ENCODE peak calls at places on chromosomes 11 and 22, in six cellular contexts. One of them, this sample, is unnamed.

GRCh38 chr11:117794144-117794543 is 2.9 kb downstream of the DSCAML1 start:
- DNase-seq in foreskin keratinocyte: no peak
- DNase-seq in SK-N-SH: no peak
- DNase-seq in cardiac muscle cell: no peak
- DNase-seq in body of pancreas: no peak
- DNase-seq in brain microvascular endothelial cell: no peak
- DNase-seq in this sample: no peak

GRCh38 chr11:4704054-4704789 is at the start of gene MMP26:
- DNase-seq in body of pancreas: peak; percentile 21
- DNase-seq in cardiac muscle cell: no peak
- DNase-seq in brain microvascular endothelial cell: no peak
- DNase-seq in foreskin keratinocyte: no peak
- DNase-seq in SK-N-SH: no peak
- DNase-seq in this sample: no peak

GRCh38 chr11:78929906-78930220 is 355.2 kb upstream of the NARS2 start:
- DNase-seq in SK-N-SH: no peak
- DNase-seq in foreskin keratinocyte: no peak
- DNase-seq in brain microvascular endothelial cell: no peak
- DNase-seq in body of pancreas: no peak
- DNase-seq in cardiac muscle cell: no peak
- DNase-seq in this sample: no peak

GRCh38 chr11:123062892-123063395 is 1.0 kb upstream of the HSPA8 start:
- DNase-seq in SK-N-SH: no peak
- DNase-seq in foreskin keratinocyte: peak; percentile 36
- DNase-seq in brain microvascular endothelial cell: peak; percentile 28
- DNase-seq in cardiac muscle cell: peak; percentile 52
- DNase-seq in body of pancreas: no peak
- DNase-seq in this sample: no peak

GRCh38 chr11:107999759-108000455 is 8.8 kb upstream of the CUL5 start:
- DNase-seq in SK-N-SH: peak; percentile 56
- DNase-seq in brain microvascular endothelial cell: peak; percentile 21
- DNase-seq in foreskin keratinocyte: no peak
- DNase-seq in body of pancreas: no peak
- DNase-seq in cardiac muscle cell: peak; percentile 84
- DNase-seq in this sample: peak; percentile 23

GRCh38 chr22:36839356-36840073 is 21.3 kb upstream of the NCF4 start:
- DNase-seq in cardiac muscle cell: no peak
- DNase-seq in brain microvascular endothelial cell: no peak
- DNase-seq in body of pancreas: no peak
- DNase-seq in foreskin keratinocyte: peak; percentile 48
- DNase-seq in SK-N-SH: no peak
- DNase-seq in this sample: no peak

GRCh38 chr22:47165998-47166397 is 403.5 kb downstream of the TBC1D22A start:
- DNase-seq in foreskin keratinocyte: no peak
- DNase-seq in SK-N-SH: no peak
- DNase-seq in body of pancreas: peak; percentile 7
- DNase-seq in brain microvascular endothelial cell: no peak
- DNase-seq in cardiac muscle cell: no peak
- DNase-seq in this sample: no peak

GRCh38 chr11:35178862-35179261 is 39.9 kb downstream of the CD44 start:
- DNase-seq in SK-N-SH: no peak
- DNase-seq in body of pancreas: no peak
- DNase-seq in brain microvascular endothelial cell: no peak
- DNase-seq in cardiac muscle cell: no peak
- DNase-seq in foreskin keratinocyte: no peak
- DNase-seq in this sample: no peak

GRCh38 chr11:131839326-131839725 is 468.9 kb downstream of the NTM start:
- DNase-seq in foreskin keratinocyte: no peak
- DNase-seq in cardiac muscle cell: no peak
- DNase-seq in SK-N-SH: no peak
- DNase-seq in brain microvascular endothelial cell: peak; percentile 8
- DNase-seq in body of pancreas: no peak
- DNase-seq in this sample: no peak

GRCh38 chr11:15800121-15800800 is 556.1 kb downstream of the SOX6 start:
- DNase-seq in body of pancreas: peak; percentile 21
- DNase-seq in cardiac muscle cell: no peak
- DNase-seq in brain microvascular endothelial cell: peak; percentile 88
- DNase-seq in SK-N-SH: no peak
- DNase-seq in foreskin keratinocyte: peak; percentile 66
- DNase-seq in this sample: no peak

GRCh38 chr11:102446606-102447005 is 6.0 kb downstream of the TMEM123 start:
- DNase-seq in SK-N-SH: no peak
- DNase-seq in cardiac muscle cell: no peak
- DNase-seq in foreskin keratinocyte: peak; percentile 61
- DNase-seq in brain microvascular endothelial cell: peak; percentile 62
- DNase-seq in body of pancreas: no peak
- DNase-seq in this sample: no peak

GRCh38 chr22:35930933-35931332 is 97.7 kb downstream of the RBFOX2 start:
- DNase-seq in foreskin keratinocyte: no peak
- DNase-seq in cardiac muscle cell: peak; percentile 68
- DNase-seq in brain microvascular endothelial cell: peak; percentile 67
- DNase-seq in SK-N-SH: peak; percentile 59
- DNase-seq in body of pancreas: peak; percentile 36
- DNase-seq in this sample: peak; percentile 19

GRCh38 chr11:119169272-119169719 is 771 bp downstream of the NLRX1 start:
- DNase-seq in brain microvascular endothelial cell: no peak
- DNase-seq in body of pancreas: peak; percentile 74
- DNase-seq in cardiac muscle cell: peak; percentile 61
- DNase-seq in foreskin keratinocyte: peak; percentile 52
- DNase-seq in SK-N-SH: no peak
- DNase-seq in this sample: peak; percentile 32

GRCh38 chr11:69878927-69879733 is 59.9 kb upstream of the FGF3 start:
- DNase-seq in SK-N-SH: peak; percentile 34
- DNase-seq in foreskin keratinocyte: no peak
- DNase-seq in cardiac muscle cell: no peak
- DNase-seq in body of pancreas: peak; percentile 7
- DNase-seq in brain microvascular endothelial cell: no peak
- DNase-seq in this sample: no peak

GRCh38 chr11:115990004-115990447 is 485.8 kb upstream of the CADM1 start:
- DNase-seq in brain microvascular endothelial cell: no peak
- DNase-seq in cardiac muscle cell: peak; percentile 67
- DNase-seq in foreskin keratinocyte: no peak
- DNase-seq in body of pancreas: no peak
- DNase-seq in SK-N-SH: peak; percentile 59
- DNase-seq in this sample: no peak

GRCh38 chr11:31340903-31341572 is 28.5 kb downstream of the DCDC1 start:
- DNase-seq in cardiac muscle cell: peak; percentile 49
- DNase-seq in foreskin keratinocyte: no peak
- DNase-seq in body of pancreas: no peak
- DNase-seq in brain microvascular endothelial cell: peak; percentile 23
- DNase-seq in SK-N-SH: peak; percentile 12
- DNase-seq in this sample: no peak

GRCh38 chr11:125224391-125225015 is 60.0 kb downstream of the PKNOX2 start:
- DNase-seq in SK-N-SH: peak; percentile 60
- DNase-seq in foreskin keratinocyte: no peak
- DNase-seq in body of pancreas: peak; percentile 43
- DNase-seq in cardiac muscle cell: peak; percentile 74
- DNase-seq in brain microvascular endothelial cell: peak; percentile 51
- DNase-seq in this sample: no peak
- TF ChIP-seq CTCF in SK-N-SH: peak; percentile 34
- TF ChIP-seq CTCF in foreskin keratinocyte: peak; percentile 48
- TF ChIP-seq CTCF in body of pancreas: peak; percentile 38
- TF ChIP-seq CTCF in cardiac muscle cell: peak; percentile 58
- TF ChIP-seq CTCF in brain microvascular endothelial cell: peak; percentile 60
- TF ChIP-seq CTCF in this sample: peak; percentile 22

GRCh38 chr11:12577746-12578644 is 96.2 kb upstream of the TEAD1 start:
- DNase-seq in foreskin keratinocyte: no peak
- DNase-seq in SK-N-SH: no peak
- DNase-seq in body of pancreas: no peak
- DNase-seq in cardiac muscle cell: no peak
- DNase-seq in brain microvascular endothelial cell: no peak
- DNase-seq in this sample: no peak
- TF ChIP-seq CTCF in foreskin keratinocyte: no peak
- TF ChIP-seq CTCF in SK-N-SH: peak; percentile 25
- TF ChIP-seq CTCF in body of pancreas: no peak
- TF ChIP-seq CTCF in cardiac muscle cell: peak; percentile 7
- TF ChIP-seq CTCF in brain microvascular endothelial cell: peak; percentile 32
- TF ChIP-seq CTCF in this sample: no peak

DNA sequence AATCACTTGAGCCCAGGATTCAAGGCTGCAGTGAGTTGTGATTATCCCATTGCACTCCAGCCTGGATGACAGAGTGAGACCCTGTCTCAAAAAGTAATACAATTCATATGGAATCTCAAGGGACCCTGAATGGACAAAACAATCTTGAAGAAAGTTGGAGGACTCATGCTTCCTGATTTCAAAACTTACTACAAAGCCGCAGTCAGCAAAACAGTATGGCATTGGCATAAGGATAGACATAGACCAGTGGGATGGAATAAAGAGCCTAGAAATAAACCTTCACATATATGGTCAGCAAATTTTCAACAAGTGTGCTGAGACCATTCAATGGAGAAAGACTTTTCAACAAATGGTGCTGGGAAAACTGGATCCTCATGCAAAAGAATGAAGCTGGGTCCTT is 2.5 kb downstream of the SELENOO start:
- DNase-seq in SK-N-SH: no peak
- DNase-seq in foreskin keratinocyte: no peak
- DNase-seq in brain microvascular endothelial cell: no peak
- DNase-seq in body of pancreas: no peak
- DNase-seq in cardiac muscle cell: no peak
- DNase-seq in this sample: no peak
- TF ChIP-seq CTCF in SK-N-SH: no peak
- TF ChIP-seq CTCF in foreskin keratinocyte: no peak
- TF ChIP-seq CTCF in brain microvascular endothelial cell: no peak
- TF ChIP-seq CTCF in body of pancreas: no peak
- TF ChIP-seq CTCF in cardiac muscle cell: no peak
- TF ChIP-seq CTCF in this sample: no peak

DNA sequence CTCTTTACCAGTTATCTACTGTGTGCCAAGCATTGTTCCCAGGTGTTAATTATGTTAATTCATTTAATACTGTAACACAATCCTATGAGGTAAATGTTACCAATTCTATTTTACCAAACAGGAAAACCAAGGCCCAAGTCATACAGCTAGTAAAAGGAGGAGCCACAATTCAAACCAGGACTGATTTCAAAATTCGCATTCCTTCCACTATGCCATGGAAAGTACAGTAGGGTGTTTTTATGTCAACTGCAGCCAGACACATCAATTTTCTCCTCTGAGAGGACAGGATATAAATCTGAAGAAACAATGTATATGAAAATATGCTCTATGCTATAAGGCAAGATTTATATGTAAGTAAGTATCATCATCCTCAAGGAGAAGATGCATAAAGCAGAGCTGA is 104.3 kb downstream of the RPL27A start:
- DNase-seq in foreskin keratinocyte: no peak
- DNase-seq in body of pancreas: no peak
- DNase-seq in brain microvascular endothelial cell: no peak
- DNase-seq in cardiac muscle cell: no peak
- DNase-seq in SK-N-SH: no peak
- DNase-seq in this sample: no peak
- TF ChIP-seq CTCF in foreskin keratinocyte: peak; percentile 31
- TF ChIP-seq CTCF in body of pancreas: no peak
- TF ChIP-seq CTCF in brain microvascular endothelial cell: peak; percentile 38
- TF ChIP-seq CTCF in cardiac muscle cell: peak; percentile 38
- TF ChIP-seq CTCF in SK-N-SH: peak; percentile 38
- TF ChIP-seq CTCF in this sample: no peak

GRCh38 chr11:111479666-111480065 is 32.5 kb downstream of the BTG4 start:
- DNase-seq in body of pancreas: no peak
- DNase-seq in foreskin keratinocyte: no peak
- DNase-seq in brain microvascular endothelial cell: no peak
- DNase-seq in SK-N-SH: no peak
- DNase-seq in cardiac muscle cell: no peak
- DNase-seq in this sample: no peak
- TF ChIP-seq CTCF in body of pancreas: no peak
- TF ChIP-seq CTCF in foreskin keratinocyte: no peak
- TF ChIP-seq CTCF in brain microvascular endothelial cell: no peak
- TF ChIP-seq CTCF in SK-N-SH: peak; percentile 27
- TF ChIP-seq CTCF in cardiac muscle cell: no peak
- TF ChIP-seq CTCF in this sample: no peak

GRCh38 chr11:29527391-29527936 is 489.4 kb downstream of the KCNA4 start:
- DNase-seq in foreskin keratinocyte: peak; percentile 79
- DNase-seq in cardiac muscle cell: no peak
- DNase-seq in body of pancreas: peak; percentile 23
- DNase-seq in brain microvascular endothelial cell: peak; percentile 79
- DNase-seq in SK-N-SH: no peak
- DNase-seq in this sample: peak; percentile 96
- TF ChIP-seq CTCF in foreskin keratinocyte: peak; percentile 55
- TF ChIP-seq CTCF in cardiac muscle cell: peak; percentile 63
- TF ChIP-seq CTCF in body of pancreas: peak; percentile 47
- TF ChIP-seq CTCF in brain microvascular endothelial cell: peak; percentile 82
- TF ChIP-seq CTCF in SK-N-SH: peak; percentile 45
- TF ChIP-seq CTCF in this sample: peak; percentile 68

This sample was measured in kidney epithelial cell.